ENCODE peak calls at places on chromosomes 5 and 9, in seven cellular contexts. G is AG04449; Z is CD8-positive, alpha-beta memory T cell; R is CD4-positive, CD25-positive, alpha-beta regulatory T cell; Y is hepatocyte; S is heart left ventricle; M is neuronal stem cell. X is an unnamed sample.

GRCh38 chr5:132799392-132799791 is 13.7 kb upstream of the SOWAHA start:
- DNase-seq in Z (no peak), R (no peak), Y (no peak), M (no peak), S (no peak), G (no peak), X (no peak)

GRCh38 chr5:76765249-76765648 is 49.3 kb downstream of the F2R start:
- DNase-seq in Y (no peak), S (no peak), Z (no peak), G (peak), M (no peak), R (no peak), X (peak)

GRCh38 chr5:59036274-59036961 is 453.5 kb downstream of the RAB3C start:
- DNase-seq in Y (peak), G (peak), S (no peak), Z (peak), R (peak), M (no peak), X (peak)

GRCh38 chr5:9536717-9537116 is 9.2 kb downstream of the SEMA5A start:
- DNase-seq in R (no peak), M (no peak), Y (no peak), G (no peak), S (peak), Z (no peak), X (no peak)

GRCh38 chr9:37574241-37574721 is 1.9 kb downstream of the FBXO10 start:
- DNase-seq in S (no peak), Z (no peak), M (no peak), Y (peak), G (no peak), R (no peak), X (no peak)

GRCh38 chr5:199821-200645 is 8.7 kb downstream of the LRRC14B start:
- DNase-seq in Z (no peak), Y (no peak), M (no peak), G (no peak), S (no peak), R (no peak), X (no peak)

GRCh38 chr9:127116088-127116726 is 6.2 kb downstream of the ANGPTL2 start:
- DNase-seq in S (no peak), M (no peak), Z (no peak), R (no peak), Y (no peak), G (no peak), X (no peak)

GRCh38 chr5:122311888-122312669 is at the start of gene SNCAIP:
- DNase-seq in Z (no peak), G (no peak), M (peak), Y (peak), R (no peak), S (peak), X (no peak)

GRCh38 chr9:93189369-93190132 is 5.6 kb downstream of the WNK2 start:
- DNase-seq in Z (no peak), R (no peak), G (no peak), S (peak), M (no peak), Y (no peak), X (no peak)

GRCh38 chr5:1105350-1106265 is 6.3 kb downstream of the SLC12A7 start:
- DNase-seq in M (no peak), R (peak), Y (peak), G (no peak), Z (peak), S (no peak), X (no peak)

GRCh38 chr5:114346171-114346570 is 15.7 kb upstream of the KCNN2 start:
- DNase-seq in R (no peak), G (no peak), Z (no peak), S (no peak), Y (no peak), M (no peak), X (no peak)

GRCh38 chr5:73254634-73255033 is 81.6 kb downstream of the TMEM174 start:
- DNase-seq in Y (no peak), G (no peak), R (no peak), M (no peak), Z (no peak), S (no peak), X (no peak)

DNA sequence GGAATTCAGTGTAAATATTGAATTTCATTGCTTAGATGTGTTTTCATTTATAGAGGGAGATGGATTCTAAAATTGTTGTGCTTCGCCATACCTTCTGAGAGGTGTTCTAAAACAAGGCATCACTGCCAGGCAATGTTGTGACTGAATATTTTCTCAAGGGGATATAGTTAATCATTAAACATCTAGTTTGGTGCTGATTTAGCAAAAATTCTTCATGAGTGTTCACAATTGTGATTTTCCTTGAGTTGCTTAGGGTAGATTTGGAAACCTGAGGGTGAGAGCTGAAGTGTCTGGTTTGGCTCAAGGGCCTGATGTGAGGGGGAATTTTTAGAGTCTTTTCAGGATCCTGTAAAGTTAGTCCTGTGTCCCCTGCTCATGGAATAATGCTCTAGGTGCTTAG is 104.5 kb downstream of the MAT2B start:
- DNase-seq in Z (no peak), Y (no peak), G (no peak), M (no peak), S (no peak), R (no peak), X (no peak)
- H3K4me3 ChIP-seq in Z (no peak), Y (no peak), G (no peak), M (no peak), S (no peak), R (no peak), X (no peak)

DNA sequence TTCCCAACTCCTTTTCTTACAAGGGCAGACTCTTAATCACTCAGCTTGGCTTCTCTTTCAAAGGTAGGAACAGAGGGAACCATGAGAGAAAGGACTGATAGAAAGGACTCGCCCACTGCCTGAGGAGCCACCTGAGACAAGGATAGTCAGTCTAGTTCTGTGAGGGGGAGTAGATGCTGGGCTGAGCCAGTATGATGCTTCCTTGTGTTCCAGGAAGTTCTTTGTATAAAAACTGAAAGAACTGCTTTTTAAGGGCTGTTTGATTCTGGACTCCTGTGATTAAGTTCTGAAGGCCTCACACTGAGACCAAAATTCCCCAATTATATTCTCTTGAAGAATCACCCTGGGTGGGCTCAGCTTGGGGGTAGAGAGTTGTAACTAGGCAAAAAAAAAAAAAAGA is 51.1 kb upstream of the DPYSL3 start:
- DNase-seq in Z (no peak), G (no peak), Y (no peak), S (no peak), M (peak), R (no peak), X (no peak)
- H3K4me3 ChIP-seq in Z (no peak), G (no peak), Y (no peak), S (no peak), M (no peak), R (no peak), X (no peak)

DNA sequence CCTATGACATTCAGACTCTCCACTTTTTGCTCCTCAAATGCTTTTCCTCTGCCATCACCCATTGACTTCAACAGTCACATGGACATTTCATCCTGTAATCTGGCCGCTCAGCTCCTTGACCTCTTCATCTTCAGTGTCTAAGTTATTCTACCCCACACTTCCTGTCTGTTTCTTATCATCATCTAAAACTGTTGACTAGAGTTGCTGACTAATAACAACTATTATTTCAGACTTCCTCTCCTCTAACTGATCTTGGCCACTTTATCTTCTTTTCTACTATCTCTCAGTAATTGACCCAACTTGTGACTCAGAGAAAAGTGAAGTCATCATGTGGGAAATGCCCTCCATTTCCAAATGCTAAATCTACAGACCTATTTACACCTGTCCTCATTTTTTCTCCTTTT is 254.7 kb upstream of the TRPC7 start:
- DNase-seq in Y (peak), Z (no peak), G (peak), M (no peak), S (no peak), R (no peak), X (peak)
- H3K4me3 ChIP-seq in Y (no peak), Z (no peak), G (no peak), M (no peak), S (no peak), R (no peak), X (no peak)

GRCh38 chr5:125372694-125373621 is 626.5 kb upstream of the ZNF608 start:
- DNase-seq in G (peak), R (no peak), Z (no peak), S (no peak), M (peak), Y (peak), X (peak)
- H3K4me3 ChIP-seq in G (no peak), R (no peak), Z (no peak), S (no peak), M (no peak), Y (no peak), X (no peak)

GRCh38 chr9:120889606-120890396 is 12.8 kb upstream of the PHF19 start:
- DNase-seq in M (no peak), R (no peak), Z (peak), G (no peak), S (no peak), Y (no peak), X (no peak)
- H3K4me3 ChIP-seq in M (no peak), R (peak), Z (peak), G (no peak), S (no peak), Y (no peak), X (no peak)

X was measured in HFF-Myc.